ENCODE peak calls at places on chromosomes 5 and 9, in seven cellular contexts. L, E, T, V, Z, A and S are unnamed samples.

GRCh38 chr9:123225995-123226394 is 42.4 kb downstream of the STRBP start:
- DNase-seq in E (peak), L (no peak), Z (no peak), T (no peak), A (no peak), V (no peak), S (no peak)

GRCh38 chr5:61496406-61497307 is 164.6 kb downstream of the ZSWIM6 start:
- DNase-seq in E (no peak), V (no peak), Z (no peak), A (no peak), L (no peak), T (no peak), S (peak)

GRCh38 chr9:36191290-36191645 is 547 bp downstream of the CLTA start:
- DNase-seq in V (peak), Z (no peak), T (peak), E (no peak), A (no peak), L (no peak), S (peak)

GRCh38 chr5:164097747-164098146 is 592.3 kb downstream of the MAT2B start:
- DNase-seq in E (peak), V (no peak), T (no peak), L (peak), Z (no peak), A (no peak), S (no peak)

GRCh38 chr5:154397652-154398406 is 48.0 kb upstream of the SAP30L start:
- DNase-seq in A (no peak), E (no peak), V (no peak), Z (no peak), L (no peak), T (no peak), S (no peak)

GRCh38 chr5:86320266-86320665 is 297.5 kb upstream of the COX7C start:
- DNase-seq in V (no peak), A (no peak), Z (no peak), T (no peak), E (no peak), L (no peak), S (no peak)

GRCh38 chr5:6302684-6303083 is 75.7 kb downstream of the MED10 start:
- DNase-seq in E (peak), T (no peak), L (no peak), A (no peak), Z (peak), V (peak), S (no peak)

GRCh38 chr9:100430286-100430940 is 3.5 kb downstream of the MSANTD3 start:
- DNase-seq in T (no peak), V (no peak), L (no peak), Z (no peak), A (no peak), E (no peak), S (no peak)

GRCh38 chr9:90801507-90802289 is at the start of gene SYK:
- DNase-seq in V (no peak), E (peak), T (no peak), L (no peak), Z (no peak), A (no peak), S (peak)

GRCh38 chr9:137685035-137685885 is 66.5 kb downstream of the EHMT1 start:
- DNase-seq in E (peak), A (no peak), L (peak), Z (no peak), T (no peak), V (no peak), S (no peak)

GRCh38 chr9:101530076-101530711 is 3.5 kb upstream of the RNF20 start:
- DNase-seq in V (peak), E (peak), L (peak), T (peak), Z (peak), A (peak), S (peak)